ENCODE peak calls at places on chromosomes 16 and 17, in four cellular contexts. W, M, P and H are unnamed samples.

GRCh38 chr17:50102164-50102991 is 7.2 kb downstream of the PDK2 start:
- DNase-seq in W (peak; percentile 77), M (no peak), P (no peak), H (no peak)

GRCh38 chr16:68342620-68343019 is 31.8 kb downstream of the PRMT7 start:
- DNase-seq in W (no peak), M (no peak), P (no peak), H (no peak)

GRCh38 chr16:29940656-29941055 is 14.6 kb upstream of the KCTD13 start:
- DNase-seq in W (no peak), M (no peak), P (no peak), H (no peak)

GRCh38 chr17:14745122-14745521 is 444.2 kb downstream of the HS3ST3B1 start:
- DNase-seq in W (no peak), M (no peak), P (no peak), H (no peak)

GRCh38 chr17:75093543-75094158 is 5.9 kb downstream of the SLC16A5 start:
- DNase-seq in W (no peak), M (no peak), P (no peak), H (no peak)

GRCh38 chr16:23324727-23325126 is 22.6 kb downstream of the SCNN1B start:
- DNase-seq in W (no peak), M (no peak), P (no peak), H (no peak)

GRCh38 chr16:87964049-87964448 is 12.8 kb downstream of the BANP start:
- DNase-seq in W (no peak), M (no peak), P (peak; percentile 66), H (no peak)

GRCh38 chr16:89314357-89314756 is 96.9 kb downstream of the ZNF778 start:
- DNase-seq in W (no peak), M (no peak), P (no peak), H (no peak)

GRCh38 chr16:56606071-56606687 is 2.2 kb upstream of the MT2A start:
- DNase-seq in W (no peak), M (peak; percentile 48), P (peak; percentile 82), H (no peak)

GRCh38 chr17:72984145-72984924 is 108.2 kb downstream of the SLC39A11 start:
- DNase-seq in W (no peak), M (peak; percentile 84), P (peak; percentile 97), H (no peak)

DNA sequence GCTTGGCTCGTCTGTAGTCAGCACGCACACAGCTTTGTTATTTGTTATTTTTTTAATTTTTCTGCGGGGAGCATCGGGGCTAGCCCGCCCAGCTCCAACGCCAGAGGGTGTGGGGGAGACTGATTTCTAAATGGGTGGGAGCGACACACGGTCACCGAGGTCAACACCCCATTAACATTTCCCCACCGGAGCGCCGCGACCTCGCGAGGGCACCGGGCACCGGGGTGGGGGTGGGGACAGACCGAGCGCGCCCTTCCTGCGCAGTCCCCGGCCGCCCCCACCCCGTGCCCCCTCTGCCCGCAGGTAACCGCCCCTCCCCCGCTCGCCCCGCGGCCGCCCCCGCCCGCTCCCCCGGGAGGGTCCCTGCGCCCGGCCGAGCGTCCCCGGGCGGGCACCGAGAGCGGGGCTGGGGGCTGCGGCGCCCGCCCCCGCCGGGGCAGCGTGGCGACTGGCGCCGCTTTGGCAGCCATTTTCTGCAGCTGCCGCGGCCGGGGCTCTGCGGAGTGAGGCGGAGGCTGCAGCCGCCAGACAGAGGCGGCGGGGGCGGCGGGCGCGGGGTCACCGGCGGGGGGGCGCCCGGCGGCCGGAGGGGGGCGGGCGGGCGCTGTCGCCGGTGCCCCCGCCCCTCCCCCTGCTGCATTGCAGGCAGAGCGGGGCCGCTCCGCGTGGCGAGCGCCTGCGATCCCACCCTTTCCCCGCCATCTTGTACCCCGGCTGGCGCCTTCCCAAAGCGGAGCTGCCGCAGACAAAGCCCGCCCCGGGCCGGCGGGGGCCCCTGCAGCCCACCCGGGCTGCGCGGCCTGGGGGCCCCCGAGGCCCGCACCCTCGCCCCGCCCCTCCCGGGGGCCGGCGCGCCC is 16.3 kb upstream of the CBX8 start:
- DNase-seq in W (peak; percentile 91), M (no peak), P (no peak), H (peak; percentile 71)
- H3K4me1 ChIP-seq in W (peaks cover 15% of the 10 kb centered on the region), M (peaks cover 37% of the 10 kb centered on the region), P (no peaks in the 10 kb centered on the region), H (peaks cover 14% of the 10 kb centered on the region)

DNA sequence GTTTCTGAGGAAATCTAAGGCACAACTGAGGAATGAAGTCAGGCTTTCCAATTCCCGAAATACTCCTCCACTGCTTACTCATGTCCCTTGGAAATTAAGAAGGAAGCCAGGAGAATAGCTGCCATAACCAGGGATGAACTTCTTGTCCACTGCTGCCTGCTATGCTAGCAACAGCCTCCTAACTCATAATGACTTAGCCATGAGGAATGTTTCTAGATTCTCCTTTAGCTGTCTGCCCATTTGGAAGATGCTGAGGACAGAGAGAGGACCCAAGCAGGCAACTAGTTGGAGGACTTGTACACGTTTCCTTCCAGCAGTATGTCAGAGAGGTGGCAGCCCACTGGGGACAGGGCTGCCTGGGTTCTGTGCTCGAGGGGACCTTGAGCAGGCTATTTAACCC is 939 bp upstream of the CCL2 start:
- DNase-seq in W (no peak), M (no peak), P (peak; percentile 97), H (no peak)
- H3K4me3 ChIP-seq in W (peak overlapping the region; percentile 67), M (no peak overlapping the region), P (no peak overlapping the region), H (no peak overlapping the region)

GRCh38 chr17:81995463-81996231 is 18.2 kb downstream of the ASPSCR1 start:
- DNase-seq in W (no peak), M (no peak), P (no peak), H (peak; percentile 10)
- H3K4me1 ChIP-seq in W (no peaks in the 10 kb centered on the region), M (peaks cover 21% of the 10 kb centered on the region), P (peaks cover 18% of the 10 kb centered on the region), H (peaks cover 23% of the 10 kb centered on the region)

DNA sequence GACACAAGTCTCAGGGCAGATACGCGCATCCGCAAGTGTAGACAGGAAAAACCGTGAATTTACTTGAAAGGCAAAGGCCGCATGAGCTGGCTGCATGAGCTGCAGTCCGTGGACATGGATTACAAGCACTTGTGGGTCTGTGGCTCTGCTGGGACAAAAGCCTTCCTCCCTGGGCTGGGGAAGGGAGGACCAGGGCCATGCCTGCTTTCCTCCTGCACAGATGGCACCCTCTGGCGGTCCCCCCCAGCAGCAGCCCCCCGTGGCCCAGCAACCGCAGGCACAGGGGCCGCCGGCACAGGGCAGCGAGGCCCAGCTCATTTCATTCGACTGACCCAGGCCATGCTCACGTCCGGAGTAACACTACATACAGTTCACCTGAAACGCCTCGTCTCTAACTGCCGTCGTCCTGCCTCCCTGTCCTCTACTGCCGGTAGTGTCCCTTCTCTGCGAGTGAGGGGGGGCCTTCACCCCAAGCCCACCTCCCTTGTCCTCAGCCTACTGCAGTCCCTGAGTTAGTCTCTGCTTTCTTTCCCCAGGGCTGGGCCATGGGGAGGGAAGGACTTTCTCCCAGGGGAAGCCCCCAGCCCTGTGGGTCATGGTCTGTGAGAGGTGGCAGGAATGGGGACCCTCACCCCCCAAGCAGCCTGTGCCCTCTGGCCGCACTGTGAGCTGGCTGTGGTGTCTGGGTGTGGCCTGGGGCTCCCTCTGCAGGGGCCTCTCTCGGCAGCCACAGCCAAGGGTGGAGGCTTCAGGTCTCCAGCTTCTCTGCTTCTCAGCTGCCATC is 1.7 kb upstream of the MRPL12 start:
- DNase-seq in W (no peak), M (no peak), P (no peak), H (no peak)
- H3K4me3 ChIP-seq in W (peak overlapping the region; percentile 95), M (peak overlapping the region; percentile 68), P (peak overlapping the region; percentile 80), H (peak overlapping the region; percentile 100)

GRCh38 chr17:64007838-64008282 is 9.7 kb downstream of the PRR29 start:
- DNase-seq in W (no peak), M (no peak), P (no peak), H (no peak)

GRCh38 chr17:64006361-64007088 is 8.4 kb downstream of the PRR29 start:
- DNase-seq in W (peak; percentile 80), M (no peak), P (no peak), H (peak; percentile 90)

GRCh38 chr17:64004218-64004770 is 6.1 kb downstream of the PRR29 start:
- DNase-seq in W (no peak), M (no peak), P (no peak), H (no peak)

GRCh38 chr17:64004903-64005733 is 7.0 kb downstream of the PRR29 start:
- DNase-seq in W (peak; percentile 19), M (no peak), P (no peak), H (no peak)

DNA sequence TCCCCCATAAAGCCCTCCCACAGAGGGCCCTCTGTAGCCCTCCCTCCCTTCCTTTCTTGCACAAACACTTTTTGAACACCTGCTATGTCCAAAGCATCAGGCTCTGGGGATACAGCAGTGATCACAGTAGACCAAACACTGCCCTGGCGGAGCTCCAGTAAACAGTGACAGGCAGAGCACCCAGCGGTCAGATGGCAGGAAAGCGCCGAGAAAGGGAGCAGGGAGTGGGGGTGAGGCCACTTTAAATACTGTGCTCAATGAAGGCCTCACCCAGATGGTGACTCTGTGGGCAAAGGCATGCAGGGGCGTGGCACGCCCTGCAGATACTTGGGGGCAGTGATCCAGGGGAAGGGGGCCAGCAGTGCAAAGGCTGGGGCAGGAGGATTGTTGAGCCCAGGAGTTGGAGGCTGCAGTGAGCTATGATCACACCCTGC is 7.6 kb downstream of the PRR29 start:
- DNase-seq in W (peak; percentile 76), M (no peak), P (no peak), H (peak; percentile 69)
- H3K4me1 ChIP-seq in W (no peaks in the 10 kb centered on the region), M (peaks cover 41% of the 10 kb centered on the region), P (peaks cover 2% of the 10 kb centered on the region), H (peaks cover 9% of the 10 kb centered on the region)

GRCh38 chr17:32111141-32111771 is 31.0 kb upstream of the RHOT1 start:
- DNase-seq in W (peak; percentile 60), M (no peak), P (peak; percentile 53), H (peak; percentile 60)
- H3K4me3 ChIP-seq in W (no peak overlapping the region), M (no peak overlapping the region), P (no peak overlapping the region), H (peak overlapping the region; percentile 24)

GRCh38 chr16:16108759-16109158 is 114.5 kb downstream of the ABCC6 start:
- DNase-seq in W (no peak), M (no peak), P (peak; percentile 21), H (no peak)

GRCh38 chr16:16107839-16108238 is 115.5 kb downstream of the ABCC6 start:
- DNase-seq in W (no peak), M (no peak), P (no peak), H (no peak)

GRCh38 chr16:16109453-16110110 is 113.7 kb downstream of the ABCC6 start:
- DNase-seq in W (no peak), M (no peak), P (no peak), H (no peak)

GRCh38 chr16:16102738-16103137 is 120.6 kb downstream of the ABCC6 start:
- DNase-seq in W (no peak), M (no peak), P (no peak), H (no peak)

DNA sequence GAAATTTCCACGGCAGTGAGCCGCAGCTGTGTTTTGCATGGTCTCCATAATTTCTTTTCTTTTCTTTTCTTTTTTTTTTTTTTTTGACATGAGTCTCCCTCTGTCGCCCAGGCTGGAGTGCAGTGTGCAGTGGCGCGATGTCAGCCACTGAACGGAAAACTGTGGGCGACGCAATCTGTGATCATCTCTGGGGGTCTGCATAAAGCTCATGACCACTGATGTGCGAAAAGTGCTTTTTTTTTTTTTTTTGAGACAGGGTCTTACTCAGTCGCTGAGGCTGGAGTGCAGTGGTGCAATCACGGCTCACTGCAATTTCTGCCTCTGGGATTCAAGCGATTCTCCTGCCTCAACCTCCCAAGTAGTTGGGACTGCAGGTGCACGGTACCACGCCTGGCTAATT is 117.6 kb downstream of the ABCC6 start:
- DNase-seq in W (no peak), M (no peak), P (no peak), H (no peak)
- H3K4me1 ChIP-seq in W (no peaks in the 10 kb centered on the region), M (no peaks in the 10 kb centered on the region), P (no peaks in the 10 kb centered on the region), H (no peaks in the 10 kb centered on the region)

GRCh38 chr17:39739020-39739884 is 1.5 kb downstream of the GRB7 start:
- DNase-seq in W (peak; percentile 41), M (peak; percentile 34), P (no peak), H (no peak)
- H3K4me3 ChIP-seq in W (no peak overlapping the region), M (peak overlapping the region; percentile 69), P (no peak overlapping the region), H (no peak overlapping the region)

GRCh38 chr16:4315185-4316102 is at the start of gene GLIS2:
- DNase-seq in W (peak; percentile 94), M (peak; percentile 28), P (peak; percentile 86), H (peak; percentile 89)
- H3K4me1 ChIP-seq in W (peaks cover 13% of the 10 kb centered on the region), M (peaks cover 57% of the 10 kb centered on the region), P (peaks cover 24% of the 10 kb centered on the region), H (peaks cover 20% of the 10 kb centered on the region)